ENCODE peak calls at places on chromosomes 13 and 19, in ten cellular contexts. K is colonic mucosa, N is T1000, S is HS-5, Q is fibroblast of the conjunctiva, I is KBM-7, U is AG04450, R is GM10248, P is HuH-7.5, J is right cardiac atrium. W is an unnamed sample.

GRCh38 chr19:9796113-9796773 is 22.6 kb downstream of the FBXL12 start:
- DNase-seq in N (peak; percentile 49), K (peak; percentile 92), Q (peak; percentile 85), P (peak; percentile 64), R (peak; percentile 70), S (peak; percentile 83), I (peak; percentile 96), J (peak; percentile 91), U (peak; percentile 76), W (peak; percentile 80)

GRCh38 chr13:27375686-27376326 is 48.6 kb upstream of the GTF3A start:
- DNase-seq in R (peak; percentile 60), K (peak; percentile 84), Q (peak; percentile 38), J (peak; percentile 80), P (peak; percentile 50), I (peak; percentile 75), N (no peak), U (peak; percentile 26), S (no peak), W (peak; percentile 82)

GRCh38 chr19:33392341-33393285 is 19.1 kb downstream of the CEBPG start:
- DNase-seq in R (peak; percentile 14), P (peak; percentile 96), U (no peak), S (no peak), J (peak; percentile 78), N (no peak), K (no peak), Q (no peak), I (no peak), W (peak; percentile 90)

GRCh38 chr13:102847272-102848234 is 1.7 kb downstream of the ERCC5 start:
- DNase-seq in K (no peak), I (peak; percentile 67), N (no peak), R (no peak), J (no peak), U (no peak), P (no peak), Q (no peak), S (no peak), W (no peak)

GRCh38 chr19:6213696-6214585 is 65.8 kb downstream of the MLLT1 start:
- DNase-seq in N (no peak), J (no peak), I (no peak), P (peak; percentile 34), U (no peak), S (no peak), R (no peak), Q (no peak), K (no peak), W (peak; percentile 4)

GRCh38 chr13:95931300-95932025 is 121.7 kb downstream of the UGGT2 start:
- DNase-seq in I (no peak), S (no peak), N (no peak), Q (no peak), R (no peak), J (peak; percentile 45), P (no peak), U (no peak), K (no peak), W (no peak)

GRCh38 chr19:16032509-16033135 is 43.7 kb upstream of the TPM4 start:
- DNase-seq in K (no peak), U (no peak), S (no peak), N (no peak), J (no peak), Q (no peak), I (no peak), R (no peak), P (no peak), W (no peak)

GRCh38 chr13:102309110-102309509 is 92.7 kb downstream of the FGF14 start:
- DNase-seq in K (no peak), Q (no peak), P (no peak), I (no peak), N (no peak), R (no peak), S (no peak), J (no peak), U (no peak), W (peak; percentile 61)

GRCh38 chr13:112576191-112576590 is 11.8 kb downstream of the TUBGCP3 start:
- DNase-seq in K (no peak), P (no peak), N (no peak), I (no peak), J (no peak), U (no peak), S (no peak), R (no peak), Q (no peak), W (no peak)

GRCh38 chr13:98825659-98826058 is 73.2 kb upstream of the SLC15A1 start:
- DNase-seq in P (no peak), J (no peak), Q (no peak), K (no peak), N (no peak), U (no peak), I (no peak), R (no peak), S (no peak), W (no peak)

GRCh38 chr13:98420560-98421175 is 156.2 kb downstream of the STK24 start:
- DNase-seq in K (no peak), R (no peak), P (no peak), S (no peak), J (no peak), U (no peak), N (no peak), I (no peak), Q (no peak), W (no peak)

GRCh38 chr13:109743706-109744453 is 42.5 kb downstream of the IRS2 start:
- DNase-seq in R (no peak), U (peak; percentile 33), I (peak; percentile 63), Q (peak; percentile 26), J (no peak), K (peak; percentile 38), S (no peak), N (peak; percentile 25), P (no peak), W (peak; percentile 58)

W was measured in BE2C.